ENCODE peak calls at places on chromosome 2, in five cellular contexts. One of them, this sample, is unnamed. For H3K4me1, the result is how much of the 10 kb centered on the place peaks cover.

GRCh38 chr2:127400897-127401756 is 13.4 kb upstream of the MAP3K2 start:
- DNase-seq in neural progenitor cell: no peak
- DNase-seq in GM23248: peak
- DNase-seq in tibial artery: no peak
- DNase-seq in effector memory CD4-positive, alpha-beta T cell: no peak
- DNase-seq in this sample: no peak

GRCh38 chr2:95357717-95358280 is 44.7 kb upstream of the FAHD2A start:
- DNase-seq in neural progenitor cell: no peak
- DNase-seq in GM23248: no peak
- DNase-seq in tibial artery: no peak
- DNase-seq in effector memory CD4-positive, alpha-beta T cell: no peak
- DNase-seq in this sample: peak

GRCh38 chr2:71669628-71670429 is 216.5 kb downstream of the DYSF start:
- DNase-seq in neural progenitor cell: no peak
- DNase-seq in GM23248: no peak
- DNase-seq in tibial artery: no peak
- DNase-seq in effector memory CD4-positive, alpha-beta T cell: no peak
- DNase-seq in this sample: no peak

GRCh38 chr2:164785447-164785846 is 56.2 kb downstream of the COBLL1 start:
- DNase-seq in neural progenitor cell: no peak
- DNase-seq in GM23248: peak
- DNase-seq in tibial artery: no peak
- DNase-seq in effector memory CD4-positive, alpha-beta T cell: no peak
- DNase-seq in this sample: no peak

GRCh38 chr2:190094471-190094870 is 31.9 kb upstream of the MSTN start:
- DNase-seq in neural progenitor cell: no peak
- DNase-seq in GM23248: peak
- DNase-seq in tibial artery: no peak
- DNase-seq in effector memory CD4-positive, alpha-beta T cell: no peak
- DNase-seq in this sample: no peak

GRCh38 chr2:46001741-46002506 is 295.3 kb upstream of the EPAS1 start:
- DNase-seq in neural progenitor cell: no peak
- DNase-seq in GM23248: peak
- DNase-seq in tibial artery: no peak
- DNase-seq in effector memory CD4-positive, alpha-beta T cell: no peak
- DNase-seq in this sample: no peak

GRCh38 chr2:232869138-232870001 is 694 bp upstream of the SNORC start:
- DNase-seq in neural progenitor cell: peak
- DNase-seq in GM23248: no peak
- DNase-seq in tibial artery: peak
- DNase-seq in effector memory CD4-positive, alpha-beta T cell: no peak
- DNase-seq in this sample: no peak

GRCh38 chr2:183348492-183348891 is 224.2 kb downstream of the NUP35 start:
- DNase-seq in neural progenitor cell: no peak
- DNase-seq in GM23248: no peak
- DNase-seq in tibial artery: no peak
- DNase-seq in effector memory CD4-positive, alpha-beta T cell: no peak
- DNase-seq in this sample: no peak

GRCh38 chr2:134636714-134637113 is 82.1 kb downstream of the TMEM163 start:
- DNase-seq in neural progenitor cell: no peak
- DNase-seq in GM23248: no peak
- DNase-seq in tibial artery: no peak
- DNase-seq in effector memory CD4-positive, alpha-beta T cell: no peak
- DNase-seq in this sample: no peak

GRCh38 chr2:186755066-186755465 is 61.2 kb downstream of the FAM171B start:
- DNase-seq in neural progenitor cell: no peak
- DNase-seq in GM23248: peak
- DNase-seq in tibial artery: no peak
- DNase-seq in effector memory CD4-positive, alpha-beta T cell: no peak
- DNase-seq in this sample: no peak

GRCh38 chr2:98867539-98868309 is 68.3 kb downstream of the CRACDL start:
- DNase-seq in neural progenitor cell: no peak
- DNase-seq in GM23248: peak
- DNase-seq in tibial artery: no peak
- DNase-seq in effector memory CD4-positive, alpha-beta T cell: no peak
- DNase-seq in this sample: no peak

GRCh38 chr2:99615247-99615771 is 125.5 kb upstream of the REV1 start:
- DNase-seq in neural progenitor cell: peak
- DNase-seq in GM23248: peak
- DNase-seq in tibial artery: peak
- DNase-seq in effector memory CD4-positive, alpha-beta T cell: no peak
- DNase-seq in this sample: no peak

GRCh38 chr2:120667981-120668380 is 67.7 kb upstream of the GLI2 start:
- DNase-seq in neural progenitor cell: no peak
- DNase-seq in GM23248: peak
- DNase-seq in tibial artery: no peak
- DNase-seq in effector memory CD4-positive, alpha-beta T cell: no peak
- DNase-seq in this sample: peak

DNA sequence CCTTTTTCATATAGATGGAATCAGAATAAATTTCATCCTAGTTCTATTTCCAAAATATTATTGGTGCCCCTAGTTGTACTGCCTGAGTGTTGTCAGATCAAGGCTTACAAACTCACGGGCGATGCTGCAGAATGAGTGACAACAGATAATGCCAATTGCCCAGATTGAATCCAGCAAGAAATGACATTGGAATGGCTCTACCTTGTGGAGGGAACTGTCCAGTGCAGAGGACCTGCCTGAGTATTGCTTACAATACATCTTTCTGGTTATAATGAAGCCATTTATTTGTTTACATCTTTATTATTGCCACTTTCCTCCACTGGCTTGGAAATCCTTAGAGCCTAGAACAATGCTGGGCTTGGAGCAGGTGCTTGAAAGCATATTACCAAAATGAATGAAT is 7.8 kb upstream of the IL1R2 start:
- DNase-seq in neural progenitor cell: peak
- DNase-seq in GM23248: peak
- DNase-seq in tibial artery: no peak
- DNase-seq in effector memory CD4-positive, alpha-beta T cell: no peak
- DNase-seq in this sample: no peak
- H3K4me1 ChIP-seq in neural progenitor cell: under half
- H3K4me1 ChIP-seq in GM23248: under half
- H3K4me1 ChIP-seq in tibial artery: under half
- H3K4me1 ChIP-seq in effector memory CD4-positive, alpha-beta T cell: under half
- H3K4me1 ChIP-seq in this sample: under half

GRCh38 chr2:157785866-157786662 is 90.1 kb downstream of the ACVR1 start:
- DNase-seq in neural progenitor cell: no peak
- DNase-seq in GM23248: peak
- DNase-seq in tibial artery: no peak
- DNase-seq in effector memory CD4-positive, alpha-beta T cell: no peak
- DNase-seq in this sample: no peak
- H3K4me1 ChIP-seq in neural progenitor cell: under half
- H3K4me1 ChIP-seq in GM23248: under half
- H3K4me1 ChIP-seq in tibial artery: under half
- H3K4me1 ChIP-seq in effector memory CD4-positive, alpha-beta T cell: under half
- H3K4me1 ChIP-seq in this sample: under half

GRCh38 chr2:10389596-10389995 is 58.5 kb downstream of the ODC1 start:
- DNase-seq in neural progenitor cell: no peak
- DNase-seq in GM23248: peak
- DNase-seq in tibial artery: no peak
- DNase-seq in effector memory CD4-positive, alpha-beta T cell: no peak
- DNase-seq in this sample: no peak
- H3K4me1 ChIP-seq in neural progenitor cell: under half
- H3K4me1 ChIP-seq in GM23248: under half
- H3K4me1 ChIP-seq in tibial artery: under half
- H3K4me1 ChIP-seq in effector memory CD4-positive, alpha-beta T cell: under half
- H3K4me1 ChIP-seq in this sample: half or more

GRCh38 chr2:80120866-80121265 is 183.7 kb downstream of the LRRTM1 start:
- DNase-seq in neural progenitor cell: no peak
- DNase-seq in GM23248: no peak
- DNase-seq in tibial artery: no peak
- DNase-seq in effector memory CD4-positive, alpha-beta T cell: no peak
- DNase-seq in this sample: no peak

GRCh38 chr2:80117401-80117800 is 187.2 kb downstream of the LRRTM1 start:
- DNase-seq in neural progenitor cell: no peak
- DNase-seq in GM23248: no peak
- DNase-seq in tibial artery: no peak
- DNase-seq in effector memory CD4-positive, alpha-beta T cell: no peak
- DNase-seq in this sample: no peak

GRCh38 chr2:80126596-80127189 is 177.9 kb downstream of the LRRTM1 start:
- DNase-seq in neural progenitor cell: no peak
- DNase-seq in GM23248: peak
- DNase-seq in tibial artery: no peak
- DNase-seq in effector memory CD4-positive, alpha-beta T cell: no peak
- DNase-seq in this sample: no peak

DNA sequence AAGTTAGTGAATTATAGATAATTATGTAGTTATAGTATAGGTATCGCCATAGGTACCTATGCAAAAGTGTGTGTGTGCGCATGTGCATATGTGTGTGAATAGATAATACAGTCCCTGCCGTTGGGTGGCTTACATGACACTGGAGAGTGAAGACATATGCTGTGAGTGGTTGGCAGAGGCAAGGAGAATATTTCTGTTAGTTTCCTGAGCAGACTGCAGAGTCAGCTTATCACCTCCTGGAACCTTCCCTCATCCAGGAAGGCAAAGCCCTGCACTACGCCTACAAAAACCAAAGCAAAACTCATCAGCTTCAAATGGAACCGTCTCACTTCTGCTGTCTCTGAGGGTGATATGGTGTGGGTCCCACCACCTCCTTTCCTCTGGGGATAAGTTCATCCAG is 181.9 kb downstream of the LRRTM1 start:
- DNase-seq in neural progenitor cell: no peak
- DNase-seq in GM23248: no peak
- DNase-seq in tibial artery: no peak
- DNase-seq in effector memory CD4-positive, alpha-beta T cell: no peak
- DNase-seq in this sample: no peak
- H3K4me1 ChIP-seq in neural progenitor cell: under half
- H3K4me1 ChIP-seq in GM23248: under half
- H3K4me1 ChIP-seq in tibial artery: under half
- H3K4me1 ChIP-seq in effector memory CD4-positive, alpha-beta T cell: under half
- H3K4me1 ChIP-seq in this sample: under half

GRCh38 chr2:114609203-114609602 is 166.8 kb downstream of the DPP10 start:
- DNase-seq in neural progenitor cell: no peak
- DNase-seq in GM23248: no peak
- DNase-seq in tibial artery: no peak
- DNase-seq in effector memory CD4-positive, alpha-beta T cell: no peak
- DNase-seq in this sample: no peak
- H3K4me1 ChIP-seq in neural progenitor cell: under half
- H3K4me1 ChIP-seq in GM23248: under half
- H3K4me1 ChIP-seq in tibial artery: under half
- H3K4me1 ChIP-seq in effector memory CD4-positive, alpha-beta T cell: under half
- H3K4me1 ChIP-seq in this sample: under half

GRCh38 chr2:215997219-215997618 is 16.1 kb downstream of the MREG start:
- DNase-seq in neural progenitor cell: no peak
- DNase-seq in GM23248: no peak
- DNase-seq in tibial artery: no peak
- DNase-seq in effector memory CD4-positive, alpha-beta T cell: no peak
- DNase-seq in this sample: no peak
- H3K4me1 ChIP-seq in neural progenitor cell: under half
- H3K4me1 ChIP-seq in GM23248: under half
- H3K4me1 ChIP-seq in tibial artery: under half
- H3K4me1 ChIP-seq in effector memory CD4-positive, alpha-beta T cell: under half
- H3K4me1 ChIP-seq in this sample: under half

DNA sequence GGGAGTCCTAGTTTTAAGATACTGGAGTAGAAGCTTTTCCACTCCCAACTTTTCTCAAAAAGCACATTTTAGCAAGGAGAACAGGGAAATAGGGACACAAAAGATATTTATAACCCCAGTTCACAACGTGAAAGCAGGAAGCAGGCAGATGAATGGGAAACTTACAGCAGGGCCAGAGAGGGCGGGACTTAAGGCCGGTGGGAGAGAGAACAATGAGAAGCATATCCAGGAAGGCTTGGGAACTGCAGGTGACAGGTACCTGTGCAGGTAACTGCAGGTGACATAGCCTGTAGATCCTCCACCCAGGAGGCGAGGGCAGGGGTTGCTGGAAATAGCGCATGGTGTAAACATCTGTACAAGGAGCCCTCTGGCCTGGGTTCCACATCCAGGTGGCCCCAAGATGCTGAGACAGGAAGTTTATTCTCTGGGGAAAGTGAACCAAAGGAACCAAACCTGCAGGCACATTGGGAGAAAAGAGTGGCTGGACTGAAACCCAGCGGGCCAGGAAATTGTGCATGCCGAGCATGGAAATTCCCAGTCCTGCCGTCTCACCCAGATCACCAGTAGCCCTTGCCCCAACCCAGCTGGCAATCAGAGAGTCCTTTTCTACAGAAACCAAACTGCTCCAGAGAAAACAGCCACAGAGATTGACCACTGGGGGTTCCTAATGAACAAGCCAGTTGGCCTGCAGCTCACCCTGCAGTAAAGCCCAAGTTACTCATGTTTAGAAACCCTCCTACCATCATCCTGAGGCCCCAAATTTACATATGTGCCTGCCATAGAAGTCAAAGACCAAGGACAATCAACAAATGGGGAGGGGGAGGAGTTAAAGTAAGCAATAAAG is 24.3 kb upstream of the COL6A3 start:
- DNase-seq in neural progenitor cell: no peak
- DNase-seq in GM23248: peak
- DNase-seq in tibial artery: no peak
- DNase-seq in effector memory CD4-positive, alpha-beta T cell: no peak
- DNase-seq in this sample: no peak
- H3K4me1 ChIP-seq in neural progenitor cell: under half
- H3K4me1 ChIP-seq in GM23248: half or more
- H3K4me1 ChIP-seq in tibial artery: under half
- H3K4me1 ChIP-seq in effector memory CD4-positive, alpha-beta T cell: half or more
- H3K4me1 ChIP-seq in this sample: under half

GRCh38 chr2:20617892-20618467 is 32.9 kb downstream of the HS1BP3 start:
- DNase-seq in neural progenitor cell: peak
- DNase-seq in GM23248: peak
- DNase-seq in tibial artery: peak
- DNase-seq in effector memory CD4-positive, alpha-beta T cell: no peak
- DNase-seq in this sample: peak
- H3K4me1 ChIP-seq in neural progenitor cell: under half
- H3K4me1 ChIP-seq in GM23248: under half
- H3K4me1 ChIP-seq in tibial artery: half or more
- H3K4me1 ChIP-seq in effector memory CD4-positive, alpha-beta T cell: under half
- H3K4me1 ChIP-seq in this sample: half or more